ENCODE peak calls at places on chromosomes 7 and 10, in six cellular contexts. D is putamen, R is kidney tubule cell, Z is H4, X is psoas muscle, C is NCI-H2171 treated with DMSO at 0.1 percent for 48 hours. L is an unnamed sample.

GRCh38 chr10:89741126-89741762 is 39.9 kb downstream of the KIF20B start:
- DNase-seq in R (no peak), Z (no peak), X (no peak), C (no peak), D (no peak), L (no peak)

GRCh38 chr7:96855139-96855538 is 145.5 kb upstream of the SEM1 start:
- DNase-seq in X (no peak), Z (no peak), D (no peak), R (no peak), C (no peak), L (no peak)

GRCh38 chr10:75652136-75652535 is 220.7 kb downstream of the LRMDA start:
- DNase-seq in C (no peak), R (peak; percentile 23), D (no peak), X (no peak), Z (no peak), L (no peak)

GRCh38 chr7:3068568-3068967 is 24.9 kb upstream of the CARD11 start:
- DNase-seq in Z (no peak), D (peak; percentile 28), C (no peak), R (no peak), X (no peak), L (no peak)

GRCh38 chr10:110600487-110601101 is 33.1 kb downstream of the SMC3 start:
- DNase-seq in X (no peak), Z (peak; percentile 51), R (peak; percentile 71), C (peak; percentile 38), D (peak; percentile 52), L (peak; percentile 32)

GRCh38 chr7:128405345-128406146 is 4.2 kb downstream of the IMPDH1 start:
- DNase-seq in C (peak; percentile 56), X (peak; percentile 71), D (no peak), Z (no peak), R (peak; percentile 39), L (no peak)

GRCh38 chr7:130294314-130294713 is 1.4 kb downstream of the CPA4 start:
- DNase-seq in R (no peak), D (no peak), Z (no peak), C (peak; percentile 42), X (no peak), L (no peak)

GRCh38 chr10:16611037-16611436 is 89.4 kb upstream of the C1QL3 start:
- DNase-seq in Z (no peak), R (no peak), C (no peak), X (peak; percentile 53), D (no peak), L (peak; percentile 41)

GRCh38 chr10:4255751-4256150 is 470.7 kb upstream of the KLF6 start:
- DNase-seq in Z (no peak), R (peak; percentile 64), D (no peak), X (no peak), C (no peak), L (no peak)

GRCh38 chr10:34528320-34528719 is 286.8 kb downstream of the PARD3 start:
- DNase-seq in R (peak; percentile 94), D (no peak), X (no peak), C (no peak), Z (peak; percentile 85), L (no peak)

GRCh38 chr7:36372156-36372555 is 17.5 kb upstream of the ANLN start:
- DNase-seq in X (no peak), Z (no peak), R (no peak), C (no peak), D (no peak), L (no peak)

GRCh38 chr10:71963351-71963755 is 842 bp upstream of the CHST3 start:
- DNase-seq in D (no peak), R (no peak), C (no peak), Z (no peak), X (peak; percentile 85), L (no peak)

GRCh38 chr10:115566867-115567266 is 473.7 kb downstream of the ATRNL1 start:
- DNase-seq in X (no peak), R (peak; percentile 1), C (no peak), Z (no peak), D (no peak), L (no peak)

GRCh38 chr7:568681-569035 is 49.0 kb upstream of the PDGFA start:
- DNase-seq in R (no peak), X (no peak), Z (no peak), C (no peak), D (no peak), L (no peak)

GRCh38 chr10:48605786-48606529 is 1.1 kb upstream of the ARHGAP22 start:
- DNase-seq in C (no peak), Z (no peak), X (no peak), D (no peak), R (peak; percentile 83), L (no peak)

GRCh38 chr7:96236198-96237039 is 85.5 kb downstream of the SLC25A13 start:
- DNase-seq in D (no peak), R (peak; percentile 87), X (peak; percentile 60), Z (peak; percentile 90), C (peak; percentile 91), L (no peak)

GRCh38 chr10:5504146-5505072 is 5.0 kb upstream of the CALML5 start:
- DNase-seq in Z (no peak), C (no peak), R (no peak), X (peak; percentile 52), D (no peak), L (no peak)

GRCh38 chr7:35596061-35596460 is 98.9 kb downstream of the HERPUD2 start:
- DNase-seq in X (no peak), D (peak; percentile 2), Z (peak; percentile 62), R (peak; percentile 2), C (no peak), L (no peak)